ENCODE peak calls at places on chromosome 5, in seven cellular contexts. H is H9, K is IMR-90, F is neuronal stem cell, U is mesenchymal stem cell, X is H1, I is trophoblast cell. G is an unnamed sample. For H3K79me1, the result is how much of the 10 kb centered on the place peaks cover.

GRCh38 chr5:50663636-50664035 is 2.8 kb upstream of the PARP8 start:
- DNase-seq in X (no peak), K (no peak), I (no peak), F (no peak), U (no peak), H (no peak), G (no peak)

GRCh38 chr5:120447706-120448239 is 16.3 kb upstream of the PRR16 start:
- DNase-seq in K (peak), H (no peak), I (no peak), U (peak), F (no peak), X (no peak), G (peak)

GRCh38 chr5:172904643-172905345 is 54.4 kb upstream of the RPL26L1 start:
- DNase-seq in H (peak), I (peak), U (peak), F (no peak), X (no peak), K (peak), G (peak)

GRCh38 chr5:141077826-141078225 is 16.6 kb upstream of the PCDHB2 start:
- DNase-seq in I (no peak), H (no peak), X (no peak), U (no peak), F (no peak), K (no peak), G (no peak)

GRCh38 chr5:177256296-177256695 is 47.2 kb downstream of the RAB24 start:
- DNase-seq in I (peak), F (no peak), K (no peak), U (no peak), X (no peak), H (no peak), G (no peak)

GRCh38 chr5:64566531-64566930 is 60.7 kb downstream of the RGS7BP start:
- DNase-seq in U (no peak), X (no peak), K (no peak), H (no peak), I (no peak), F (no peak), G (no peak)

GRCh38 chr5:93723005-93723404 is 18.4 kb downstream of the POU5F2 start:
- DNase-seq in F (no peak), X (no peak), K (peak), U (no peak), I (no peak), H (no peak), G (no peak)

GRCh38 chr5:169431386-169431785 is 130.4 kb upstream of the SLIT3 start:
- DNase-seq in K (no peak), F (no peak), I (no peak), H (no peak), X (no peak), U (no peak), G (no peak)

GRCh38 chr5:159463590-159464321 is 133.5 kb upstream of the IL12B start:
- DNase-seq in F (no peak), H (no peak), K (peak), I (peak), X (no peak), U (peak), G (peak)

GRCh38 chr5:77168187-77168883 is 42.1 kb upstream of the PDE8B start:
- DNase-seq in X (no peak), I (no peak), F (no peak), H (no peak), K (peak), U (no peak), G (no peak)

GRCh38 chr5:128409401-128409800 is 128.6 kb downstream of the FBN2 start:
- DNase-seq in F (no peak), X (no peak), I (no peak), K (no peak), U (peak), H (no peak), G (peak)

GRCh38 chr5:110880413-110880812 is 141.6 kb downstream of the SLC25A46 start:
- DNase-seq in X (no peak), F (no peak), I (no peak), U (peak), H (no peak), K (peak), G (no peak)

GRCh38 chr5:27944471-27944870 is 906.1 kb upstream of the CDH9 start:
- DNase-seq in U (peak), I (no peak), X (no peak), F (no peak), H (no peak), K (no peak), G (no peak)

GRCh38 chr5:34657550-34657921 is 1.4 kb downstream of the RAI14 start:
- DNase-seq in F (no peak), I (no peak), K (peak), X (no peak), U (peak), H (no peak), G (peak)

GRCh38 chr5:34658023-34658422 is 1.9 kb downstream of the RAI14 start:
- DNase-seq in H (no peak), X (no peak), I (no peak), U (peak), K (peak), F (no peak), G (peak)

GRCh38 chr5:34655354-34655991 is 655 bp upstream of the RAI14 start:
- DNase-seq in I (peak), X (no peak), K (peak), H (peak), F (peak), U (peak), G (peak)

GRCh38 chr5:34656700-34657549 is 797 bp downstream of the RAI14 start:
- DNase-seq in K (no peak), X (no peak), I (no peak), U (no peak), H (no peak), F (no peak), G (no peak)

DNA sequence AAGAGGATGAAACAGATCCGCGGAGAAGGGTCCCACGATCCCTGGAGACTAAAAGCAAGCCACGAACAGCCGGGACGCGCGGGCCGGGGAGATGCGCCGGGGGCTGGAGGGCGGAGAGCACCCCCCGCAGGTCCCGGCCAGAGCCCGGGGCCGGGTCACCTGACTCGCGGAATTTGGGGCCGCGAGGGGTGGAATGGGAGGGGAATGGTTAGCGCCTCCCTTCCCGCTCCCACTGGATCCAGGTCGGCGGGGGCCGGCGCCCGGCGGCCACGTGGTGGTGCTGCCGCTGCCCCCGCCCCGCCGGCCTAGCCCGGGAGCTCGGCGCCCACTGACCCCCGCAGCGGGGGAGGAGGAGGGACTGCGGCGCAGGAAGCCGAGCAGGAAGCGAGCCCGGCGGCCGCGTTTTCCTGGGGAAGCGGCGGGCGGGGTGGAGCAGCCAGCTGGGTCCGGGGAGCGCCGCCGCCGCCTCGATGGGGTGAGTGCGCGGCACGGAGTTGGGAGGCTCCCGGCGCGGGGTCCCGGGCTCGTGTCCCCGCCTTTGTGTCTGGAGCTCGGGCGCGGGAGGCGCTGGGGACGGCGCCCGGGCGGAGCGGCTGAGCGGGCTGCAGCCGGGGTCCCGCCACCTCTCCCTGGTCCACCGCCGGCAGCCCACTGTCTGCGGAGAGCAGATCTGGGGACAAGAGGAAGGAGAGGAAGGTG is at the start of gene RAI14:
- DNase-seq in U (peak), X (peak), K (peak), F (peak), I (peak), H (peak), G (peak)
- H3K18ac ChIP-seq in U (peak), X (peak), K (peak), F (peak), I (peak), H (peak), G (peak)

DNA sequence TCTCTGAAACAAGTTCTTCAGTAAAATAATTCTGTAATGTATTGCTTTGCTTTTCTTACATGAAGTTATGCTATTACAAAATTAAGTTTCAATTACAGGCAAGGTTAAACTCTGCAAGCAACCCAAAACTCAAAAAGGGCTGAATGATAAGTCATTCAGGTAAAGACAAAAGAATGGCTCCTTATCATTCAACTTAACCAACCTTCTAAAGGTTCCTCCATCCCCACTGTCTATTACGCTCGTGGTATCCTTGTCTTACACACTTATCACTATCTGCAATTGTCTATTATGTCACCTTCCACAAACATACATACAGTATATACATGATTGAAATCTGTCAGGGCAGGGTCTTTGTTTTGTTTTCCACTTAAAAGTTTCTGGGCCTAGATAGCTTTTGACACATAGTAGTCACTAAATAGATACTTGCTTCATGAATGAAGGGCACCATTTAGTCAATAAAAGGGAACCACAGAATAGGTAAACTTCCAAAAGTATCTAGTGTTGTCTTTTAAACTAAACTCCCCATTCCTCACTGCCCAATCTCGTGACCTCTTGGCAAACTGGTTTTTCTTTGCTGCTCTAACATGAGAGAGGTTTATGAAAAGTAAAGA is 6.9 kb downstream of the RPL37 start:
- DNase-seq in I (no peak), U (no peak), K (no peak), F (no peak), X (no peak), H (no peak), G (no peak)
- H3K79me1 ChIP-seq in I (under half), U (under half), K (half or more), F (under half), X (under half), H (under half), G (under half)

DNA sequence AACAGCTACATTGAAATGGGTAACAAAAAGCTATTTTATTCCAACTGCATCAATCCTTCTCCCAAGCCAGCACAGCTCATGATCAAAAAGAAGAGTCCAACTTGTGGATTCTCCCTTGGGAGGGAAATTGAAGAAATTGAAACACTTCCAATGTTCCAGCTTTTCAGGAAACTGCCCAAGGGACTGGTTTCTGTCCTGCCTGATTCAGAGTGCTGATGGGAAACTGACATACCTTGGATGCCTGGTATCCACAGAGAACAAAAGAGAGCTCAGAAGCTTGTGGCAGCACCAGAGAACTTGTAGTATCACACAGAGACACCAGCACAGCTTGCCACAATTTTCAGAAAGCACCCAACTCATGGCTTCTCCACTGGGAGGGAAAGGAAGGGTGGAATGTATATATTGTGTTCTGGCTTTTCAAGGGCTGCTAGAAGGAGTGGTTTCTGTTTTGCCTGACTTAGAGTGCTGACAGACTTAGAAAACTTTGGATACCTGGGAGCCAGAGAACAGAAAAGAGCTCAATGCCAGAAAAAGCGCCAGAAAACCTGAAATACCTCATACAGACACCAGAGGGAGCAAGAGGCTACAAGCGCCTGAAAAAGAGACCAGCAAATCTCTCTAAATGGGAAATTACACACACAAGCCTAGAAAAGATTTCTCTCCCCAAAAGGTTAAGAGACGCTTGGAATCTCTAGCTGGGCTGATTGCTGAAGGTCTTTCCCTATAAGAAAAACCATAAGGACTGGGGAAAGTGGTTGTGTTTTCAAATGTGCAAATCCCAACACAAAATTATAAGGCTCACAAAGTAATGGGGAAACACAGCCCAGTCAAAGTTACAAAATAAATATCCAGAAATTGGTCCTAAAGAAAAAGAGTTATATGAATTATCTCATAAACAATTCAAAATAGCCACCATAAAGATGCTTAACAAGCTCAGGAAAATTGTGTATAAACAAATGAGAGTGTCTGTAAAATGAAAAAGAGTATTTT is 178.8 kb downstream of the SPOCK1 start:
- DNase-seq in I (peak), K (peak), X (no peak), U (peak), F (peak), H (peak), G (peak)
- H3K18ac ChIP-seq in I (no peak), K (no peak), X (no peak), U (no peak), F (no peak), H (no peak), G (no peak)

DNA sequence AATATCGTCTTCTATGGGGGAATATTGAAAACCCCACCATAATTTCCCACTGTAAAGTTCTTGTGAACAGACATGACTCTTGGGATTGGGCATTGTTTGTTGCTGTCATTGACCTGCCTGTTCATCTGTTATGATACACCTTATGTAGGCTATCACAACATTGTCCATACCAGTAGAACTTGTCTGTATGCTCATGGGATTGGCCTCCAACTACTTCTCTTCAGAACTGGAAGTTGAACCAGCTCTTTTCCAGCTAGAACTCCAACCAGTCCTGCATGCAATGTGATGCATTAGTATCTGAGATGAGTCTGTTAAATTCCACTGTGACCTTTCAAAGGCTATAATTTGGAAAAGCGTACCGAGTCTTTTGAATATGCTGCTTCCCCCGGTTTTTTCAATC is 102.1 kb downstream of the PLK2 start:
- DNase-seq in I (no peak), F (no peak), K (no peak), X (no peak), U (no peak), H (no peak), G (no peak)
- H3K79me1 ChIP-seq in I (under half), F (under half), K (under half), X (under half), U (under half), H (under half), G (under half)

GRCh38 chr5:122354293-122354692 is 42.3 kb downstream of the SNCAIP start:
- DNase-seq in H (peak), X (peak), U (peak), I (no peak), K (no peak), F (peak), G (peak)
- H3K18ac ChIP-seq in H (no peak), X (no peak), U (no peak), I (no peak), K (no peak), F (no peak), G (no peak)

GRCh38 chr5:178998441-178998840 is 3.3 kb upstream of the GRM6 start:
- DNase-seq in K (no peak), F (no peak), U (no peak), X (no peak), H (no peak), I (no peak), G (no peak)
- H3K79me1 ChIP-seq in K (under half), F (under half), U (under half), X (under half), H (under half), I (under half), G (under half)

G was measured in mesendoderm.